ENCODE peak calls at places on chromosomes 5 and 9, in six cellular contexts. One of them, this sample, is unnamed.

GRCh38 chr5:73825736-73826135 is 199.7 kb downstream of the ARHGEF28 start:
- DNase-seq in PC-9: no peak
- DNase-seq in GM23338: no peak
- DNase-seq in HepG2: no peak
- DNase-seq in fibroblast of lung: no peak
- DNase-seq in OCI-LY7: no peak
- DNase-seq in this sample: no peak

GRCh38 chr5:132275367-132276220 is 18.1 kb downstream of the PDLIM4 start:
- DNase-seq in PC-9: no peak
- DNase-seq in GM23338: no peak
- DNase-seq in HepG2: no peak
- DNase-seq in fibroblast of lung: no peak
- DNase-seq in OCI-LY7: no peak
- DNase-seq in this sample: no peak

GRCh38 chr9:76863832-76864231 is 42.1 kb downstream of the PRUNE2 start:
- DNase-seq in PC-9: no peak
- DNase-seq in GM23338: no peak
- DNase-seq in HepG2: no peak
- DNase-seq in fibroblast of lung: no peak
- DNase-seq in OCI-LY7: no peak
- DNase-seq in this sample: no peak

GRCh38 chr5:167524941-167525485 is 766.4 kb upstream of the WWC1 start:
- DNase-seq in PC-9: no peak
- DNase-seq in GM23338: no peak
- DNase-seq in HepG2: no peak
- DNase-seq in fibroblast of lung: no peak
- DNase-seq in OCI-LY7: no peak
- DNase-seq in this sample: no peak

GRCh38 chr5:68215888-68216736 is 556 bp downstream of the PIK3R1 start:
- DNase-seq in PC-9: peak
- DNase-seq in GM23338: peak
- DNase-seq in HepG2: peak
- DNase-seq in fibroblast of lung: peak
- DNase-seq in OCI-LY7: peak
- DNase-seq in this sample: peak

GRCh38 chr9:131738293-131738692 is 1.6 kb downstream of the RAPGEF1 start:
- DNase-seq in PC-9: no peak
- DNase-seq in GM23338: no peak
- DNase-seq in HepG2: no peak
- DNase-seq in fibroblast of lung: no peak
- DNase-seq in OCI-LY7: peak
- DNase-seq in this sample: no peak

GRCh38 chr9:36170531-36170930 is 1.3 kb downstream of the CCIN start:
- DNase-seq in PC-9: no peak
- DNase-seq in GM23338: no peak
- DNase-seq in HepG2: no peak
- DNase-seq in fibroblast of lung: no peak
- DNase-seq in OCI-LY7: no peak
- DNase-seq in this sample: no peak

GRCh38 chr5:141040093-141040762 is 10.9 kb upstream of the PCDHB1 start:
- DNase-seq in PC-9: peak
- DNase-seq in GM23338: peak
- DNase-seq in HepG2: no peak
- DNase-seq in fibroblast of lung: no peak
- DNase-seq in OCI-LY7: no peak
- DNase-seq in this sample: peak

GRCh38 chr5:56088967-56089829 is 94.4 kb upstream of the IL6ST start:
- DNase-seq in PC-9: peak
- DNase-seq in GM23338: no peak
- DNase-seq in HepG2: peak
- DNase-seq in fibroblast of lung: peak
- DNase-seq in OCI-LY7: no peak
- DNase-seq in this sample: no peak

DNA sequence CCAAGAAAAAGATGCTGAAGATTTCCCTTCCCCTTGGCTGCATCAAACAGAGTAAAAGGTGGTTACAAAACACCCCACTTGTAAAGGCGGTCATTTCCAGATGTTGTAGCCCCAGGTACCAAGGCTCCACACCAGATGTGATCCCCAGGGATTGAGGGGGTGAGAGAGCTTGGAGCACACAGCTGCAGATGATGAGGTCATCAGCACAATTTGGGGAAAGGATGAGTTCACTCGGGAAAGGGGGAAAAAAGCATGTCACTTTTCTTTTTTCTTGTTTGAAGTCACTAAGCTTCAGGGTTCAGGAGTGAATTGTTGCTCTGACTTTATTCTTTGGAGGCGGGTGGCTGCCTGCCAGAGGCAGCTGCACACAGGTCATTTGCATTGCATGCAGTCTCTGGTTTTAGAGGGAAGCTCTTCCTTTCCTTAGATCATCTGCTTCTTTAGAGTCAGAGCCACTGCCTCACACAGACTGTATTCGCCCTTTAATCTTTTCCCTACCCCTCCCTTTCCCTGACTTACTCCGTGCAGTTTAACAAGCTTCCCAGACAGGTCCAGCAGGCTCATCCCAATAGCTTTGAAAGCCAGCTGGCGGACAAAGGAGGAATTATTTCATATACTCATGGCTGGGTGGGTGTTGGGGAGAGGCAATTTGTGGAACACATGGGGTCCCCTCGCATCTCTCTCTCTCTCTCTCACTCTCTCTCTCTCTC is 409.3 kb upstream of the SLC24A2 start:
- DNase-seq in PC-9: no peak
- DNase-seq in GM23338: peak
- DNase-seq in HepG2: no peak
- DNase-seq in fibroblast of lung: peak
- DNase-seq in OCI-LY7: peak
- DNase-seq in this sample: no peak
- H3K27ac ChIP-seq in PC-9: no peak
- H3K27ac ChIP-seq in GM23338: no peak
- H3K27ac ChIP-seq in HepG2: no peak
- H3K27ac ChIP-seq in fibroblast of lung: no peak
- H3K27ac ChIP-seq in OCI-LY7: no peak
- H3K27ac ChIP-seq in this sample: no peak

DNA sequence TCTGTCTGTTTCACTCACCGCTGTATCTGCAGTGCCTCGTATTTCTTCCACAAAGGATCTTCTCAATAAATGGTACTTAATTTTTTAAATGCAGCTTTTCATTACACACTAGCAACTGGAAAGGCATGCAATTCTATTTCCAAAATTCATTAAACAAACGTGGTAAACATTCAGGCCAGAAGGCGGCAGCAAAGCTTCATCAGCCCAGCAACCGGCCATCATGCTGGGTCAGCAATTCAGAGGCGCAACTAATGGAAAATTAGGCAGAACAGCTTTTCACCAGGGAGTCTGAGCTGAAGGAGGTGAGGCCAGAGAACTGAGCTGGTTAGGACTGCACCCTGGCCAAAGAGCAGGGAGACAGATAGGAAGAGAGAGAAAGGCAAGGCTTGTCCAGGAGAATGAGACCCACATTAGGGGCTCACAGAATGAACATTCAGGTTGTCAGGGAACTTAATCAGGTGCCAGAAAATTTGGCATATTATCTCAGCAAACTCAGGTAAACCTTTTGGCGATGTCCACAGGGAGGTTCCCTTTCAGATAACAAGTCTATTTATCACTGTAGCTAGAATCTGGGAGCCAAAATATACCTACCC is 17.7 kb upstream of the RNF180 start:
- DNase-seq in PC-9: peak
- DNase-seq in GM23338: peak
- DNase-seq in HepG2: peak
- DNase-seq in fibroblast of lung: peak
- DNase-seq in OCI-LY7: peak
- DNase-seq in this sample: peak
- H2AFZ ChIP-seq in PC-9: no peak
- H2AFZ ChIP-seq in GM23338: peak
- H2AFZ ChIP-seq in HepG2: no peak
- H2AFZ ChIP-seq in fibroblast of lung: no peak
- H2AFZ ChIP-seq in OCI-LY7: no peak
- H2AFZ ChIP-seq in this sample: peak

GRCh38 chr5:160439205-160439600 is 17.5 kb downstream of the PTTG1 start:
- DNase-seq in PC-9: peak
- DNase-seq in GM23338: peak
- DNase-seq in HepG2: peak
- DNase-seq in fibroblast of lung: peak
- DNase-seq in OCI-LY7: peak
- DNase-seq in this sample: peak
- H3K27ac ChIP-seq in PC-9: no peak
- H3K27ac ChIP-seq in GM23338: no peak
- H3K27ac ChIP-seq in HepG2: no peak
- H3K27ac ChIP-seq in fibroblast of lung: no peak
- H3K27ac ChIP-seq in OCI-LY7: no peak
- H3K27ac ChIP-seq in this sample: peak

GRCh38 chr5:30401479-30402058 is 791.9 kb upstream of the CDH6 start:
- DNase-seq in PC-9: peak
- DNase-seq in GM23338: peak
- DNase-seq in HepG2: peak
- DNase-seq in fibroblast of lung: peak
- DNase-seq in OCI-LY7: peak
- DNase-seq in this sample: peak
- H2AFZ ChIP-seq in PC-9: no peak
- H2AFZ ChIP-seq in GM23338: no peak
- H2AFZ ChIP-seq in HepG2: no peak
- H2AFZ ChIP-seq in fibroblast of lung: no peak
- H2AFZ ChIP-seq in OCI-LY7: no peak
- H2AFZ ChIP-seq in this sample: peak

GRCh38 chr5:53482717-53483638 is 2.5 kb downstream of the FST start:
- DNase-seq in PC-9: no peak
- DNase-seq in GM23338: peak
- DNase-seq in HepG2: peak
- DNase-seq in fibroblast of lung: peak
- DNase-seq in OCI-LY7: peak
- DNase-seq in this sample: peak

GRCh38 chr5:53479656-53480473 is 564 bp upstream of the FST start:
- DNase-seq in PC-9: peak
- DNase-seq in GM23338: peak
- DNase-seq in HepG2: peak
- DNase-seq in fibroblast of lung: peak
- DNase-seq in OCI-LY7: no peak
- DNase-seq in this sample: peak

GRCh38 chr5:53481354-53481886 is 991 bp downstream of the FST start:
- DNase-seq in PC-9: no peak
- DNase-seq in GM23338: no peak
- DNase-seq in HepG2: no peak
- DNase-seq in fibroblast of lung: no peak
- DNase-seq in OCI-LY7: no peak
- DNase-seq in this sample: no peak

GRCh38 chr5:53480474-53481353 is at the start of gene FST:
- DNase-seq in PC-9: peak
- DNase-seq in GM23338: peak
- DNase-seq in HepG2: no peak
- DNase-seq in fibroblast of lung: peak
- DNase-seq in OCI-LY7: no peak
- DNase-seq in this sample: no peak

GRCh38 chr5:53481887-53482716 is 1.7 kb downstream of the FST start:
- DNase-seq in PC-9: peak
- DNase-seq in GM23338: peak
- DNase-seq in HepG2: peak
- DNase-seq in fibroblast of lung: peak
- DNase-seq in OCI-LY7: peak
- DNase-seq in this sample: peak
- H3K27ac ChIP-seq in PC-9: no peak
- H3K27ac ChIP-seq in GM23338: no peak
- H3K27ac ChIP-seq in HepG2: peak
- H3K27ac ChIP-seq in fibroblast of lung: peak
- H3K27ac ChIP-seq in OCI-LY7: no peak
- H3K27ac ChIP-seq in this sample: no peak

GRCh38 chr9:127838375-127839078 is 15.9 kb downstream of the ENG start:
- DNase-seq in PC-9: peak
- DNase-seq in GM23338: no peak
- DNase-seq in HepG2: no peak
- DNase-seq in fibroblast of lung: peak
- DNase-seq in OCI-LY7: no peak
- DNase-seq in this sample: no peak
- H2AFZ ChIP-seq in PC-9: peak
- H2AFZ ChIP-seq in GM23338: no peak
- H2AFZ ChIP-seq in HepG2: no peak
- H2AFZ ChIP-seq in fibroblast of lung: no peak
- H2AFZ ChIP-seq in OCI-LY7: no peak
- H2AFZ ChIP-seq in this sample: no peak

DNA sequence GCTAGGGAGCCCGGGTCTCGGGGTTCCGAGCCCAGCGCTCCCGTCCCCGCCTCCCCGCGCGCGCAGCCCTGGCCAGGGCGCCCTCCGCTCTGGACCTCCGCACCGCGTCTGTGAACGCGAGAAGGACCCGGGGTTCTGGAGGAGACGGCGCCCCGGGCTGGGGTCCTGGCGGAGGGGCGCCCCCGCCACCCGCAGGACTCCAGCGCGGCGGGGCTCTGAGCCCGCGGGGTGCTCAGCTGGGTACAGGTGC is 431 bp downstream of the TMOD1 start:
- DNase-seq in PC-9: no peak
- DNase-seq in GM23338: peak
- DNase-seq in HepG2: no peak
- DNase-seq in fibroblast of lung: no peak
- DNase-seq in OCI-LY7: no peak
- DNase-seq in this sample: no peak
- H3K27ac ChIP-seq in PC-9: no peak
- H3K27ac ChIP-seq in GM23338: no peak
- H3K27ac ChIP-seq in HepG2: no peak
- H3K27ac ChIP-seq in fibroblast of lung: no peak
- H3K27ac ChIP-seq in OCI-LY7: no peak
- H3K27ac ChIP-seq in this sample: no peak